ENCODE peak calls at places on chromosome 20, in four cellular contexts. One of them, this sample, is unnamed.

GRCh38 chr20:58294497-58295455 is 14.7 kb upstream of the RAB22A start:
- DNase-seq in choroid plexus epithelial cell: no peak
- DNase-seq in H1: no peak
- DNase-seq in lower leg skin: no peak
- DNase-seq in this sample: no peak

GRCh38 chr20:55953201-55953600 is 52.1 kb downstream of the CBLN4 start:
- DNase-seq in lower leg skin: no peak
- DNase-seq in H1: no peak
- DNase-seq in choroid plexus epithelial cell: no peak
- DNase-seq in this sample: no peak

GRCh38 chr20:51565741-51566140 is 23.2 kb upstream of the NFATC2 start:
- DNase-seq in choroid plexus epithelial cell: peak
- DNase-seq in H1: no peak
- DNase-seq in lower leg skin: no peak
- DNase-seq in this sample: no peak

GRCh38 chr20:47551841-47552240 is 50.2 kb downstream of the NCOA3 start:
- DNase-seq in lower leg skin: no peak
- DNase-seq in H1: no peak
- DNase-seq in choroid plexus epithelial cell: no peak
- DNase-seq in this sample: no peak

GRCh38 chr20:11072982-11073381 is 399.2 kb upstream of the JAG1 start:
- DNase-seq in H1: no peak
- DNase-seq in choroid plexus epithelial cell: no peak
- DNase-seq in lower leg skin: no peak
- DNase-seq in this sample: no peak

GRCh38 chr20:6730929-6731328 is 36.6 kb upstream of the BMP2 start:
- DNase-seq in H1: no peak
- DNase-seq in lower leg skin: no peak
- DNase-seq in choroid plexus epithelial cell: no peak
- DNase-seq in this sample: no peak

GRCh38 chr20:23231561-23232218 is 118.9 kb upstream of the NXT1 start:
- DNase-seq in lower leg skin: no peak
- DNase-seq in H1: peak
- DNase-seq in choroid plexus epithelial cell: peak
- DNase-seq in this sample: peak

GRCh38 chr20:2873747-2874041 is 413 bp downstream of the PTPRA start:
- DNase-seq in H1: peak
- DNase-seq in lower leg skin: peak
- DNase-seq in choroid plexus epithelial cell: peak
- DNase-seq in this sample: no peak

GRCh38 chr20:21184810-21185209 is 58.9 kb downstream of the KIZ start:
- DNase-seq in H1: no peak
- DNase-seq in choroid plexus epithelial cell: peak
- DNase-seq in lower leg skin: no peak
- DNase-seq in this sample: no peak

GRCh38 chr20:4554346-4554745 is 167.4 kb upstream of the PRND start:
- DNase-seq in lower leg skin: no peak
- DNase-seq in choroid plexus epithelial cell: no peak
- DNase-seq in H1: no peak
- DNase-seq in this sample: no peak

DNA sequence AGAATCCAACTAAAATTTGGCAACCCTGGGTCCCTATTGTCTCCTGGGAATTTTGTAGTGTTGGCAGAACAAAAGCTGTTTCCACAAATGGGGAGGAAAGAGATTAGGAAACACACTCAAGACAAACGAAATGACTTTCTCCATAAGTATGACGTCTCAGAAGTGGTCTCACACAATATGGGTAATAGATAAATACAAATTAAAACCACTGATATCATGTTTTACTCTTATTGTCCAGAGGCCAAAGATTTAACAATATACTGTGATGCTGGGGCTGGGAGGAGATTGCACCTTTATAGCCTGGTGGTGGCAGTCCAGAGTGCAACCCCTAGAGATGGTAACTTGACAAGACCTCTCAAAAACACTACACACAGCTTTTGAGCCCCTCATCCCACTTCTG is 18.6 kb downstream of the FKBP1A start:
- DNase-seq in lower leg skin: no peak
- DNase-seq in H1: peak
- DNase-seq in choroid plexus epithelial cell: no peak
- DNase-seq in this sample: no peak
- TF ChIP-seq CTCF in lower leg skin: no peak
- TF ChIP-seq CTCF in H1: no peak
- TF ChIP-seq CTCF in choroid plexus epithelial cell: no peak
- TF ChIP-seq CTCF in this sample: no peak

GRCh38 chr20:50344232-50345071 is 153.8 kb downstream of the CEBPB start:
- DNase-seq in choroid plexus epithelial cell: no peak
- DNase-seq in H1: no peak
- DNase-seq in lower leg skin: no peak
- DNase-seq in this sample: no peak
- TF ChIP-seq CTCF in choroid plexus epithelial cell: peak
- TF ChIP-seq CTCF in H1: peak
- TF ChIP-seq CTCF in lower leg skin: no peak
- TF ChIP-seq CTCF in this sample: no peak

DNA sequence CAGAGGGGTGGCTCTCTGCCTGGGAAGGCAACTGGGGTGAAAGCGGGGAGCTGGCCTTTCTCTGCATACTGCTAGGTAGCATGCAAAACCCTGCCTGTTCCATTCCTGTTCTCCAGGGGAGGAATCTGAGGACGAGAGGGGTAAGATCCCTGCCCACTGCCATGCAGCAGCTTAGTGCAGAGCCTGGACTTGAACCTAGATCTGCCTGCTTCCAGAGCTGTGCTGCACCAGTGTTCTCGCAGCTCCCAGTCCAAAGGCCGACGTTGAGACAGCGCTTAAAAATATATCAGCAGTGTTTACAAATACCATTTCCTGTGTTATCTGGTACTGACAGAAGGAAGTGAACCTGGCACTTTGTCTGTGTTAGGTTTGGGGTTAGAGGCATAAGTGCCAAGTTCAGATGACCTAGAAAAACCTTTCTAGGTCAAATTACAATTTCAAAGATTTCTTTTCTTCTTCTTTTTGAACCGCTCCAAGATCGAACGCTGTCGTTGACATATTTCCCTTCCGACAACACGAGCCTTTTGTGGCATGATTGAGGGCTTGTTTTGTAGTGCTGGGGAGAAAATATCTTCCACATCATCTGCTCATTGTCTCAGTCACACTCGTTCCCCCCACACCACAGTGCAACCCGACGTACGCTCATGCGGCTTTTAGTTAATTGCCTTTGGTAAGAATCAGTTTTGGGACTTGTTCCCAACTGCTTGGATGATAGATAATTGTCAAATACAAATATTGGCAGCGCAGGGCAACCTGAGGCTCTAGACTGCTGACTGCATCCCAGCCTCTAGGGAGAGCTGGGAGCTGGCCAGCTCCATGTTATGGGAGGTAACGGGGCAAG is 44.6 kb downstream of the TOX2 start:
- DNase-seq in choroid plexus epithelial cell: no peak
- DNase-seq in lower leg skin: no peak
- DNase-seq in H1: no peak
- DNase-seq in this sample: no peak
- TF ChIP-seq CTCF in choroid plexus epithelial cell: no peak
- TF ChIP-seq CTCF in lower leg skin: no peak
- TF ChIP-seq CTCF in H1: no peak
- TF ChIP-seq CTCF in this sample: no peak

GRCh38 chr20:46253391-46253790 is 54.9 kb downstream of the CDH22 start:
- DNase-seq in H1: no peak
- DNase-seq in choroid plexus epithelial cell: no peak
- DNase-seq in lower leg skin: no peak
- DNase-seq in this sample: no peak
- TF ChIP-seq CTCF in H1: peak
- TF ChIP-seq CTCF in choroid plexus epithelial cell: peak
- TF ChIP-seq CTCF in lower leg skin: no peak
- TF ChIP-seq CTCF in this sample: no peak

GRCh38 chr20:25864986-25865714 is 168.5 kb upstream of the ZNF337 start:
- DNase-seq in choroid plexus epithelial cell: no peak
- DNase-seq in H1: no peak
- DNase-seq in lower leg skin: no peak
- DNase-seq in this sample: no peak

GRCh38 chr20:25864326-25864970 is 167.8 kb upstream of the ZNF337 start:
- DNase-seq in H1: no peak
- DNase-seq in choroid plexus epithelial cell: no peak
- DNase-seq in lower leg skin: no peak
- DNase-seq in this sample: no peak

GRCh38 chr20:25865715-25866656 is 169.3 kb upstream of the ZNF337 start:
- DNase-seq in choroid plexus epithelial cell: peak
- DNase-seq in H1: peak
- DNase-seq in lower leg skin: no peak
- DNase-seq in this sample: no peak

GRCh38 chr20:25860531-25861150 is 164.0 kb upstream of the ZNF337 start:
- DNase-seq in lower leg skin: no peak
- DNase-seq in choroid plexus epithelial cell: no peak
- DNase-seq in H1: no peak
- DNase-seq in this sample: no peak

GRCh38 chr20:25863536-25864325 is 167.1 kb upstream of the ZNF337 start:
- DNase-seq in choroid plexus epithelial cell: peak
- DNase-seq in lower leg skin: no peak
- DNase-seq in H1: no peak
- DNase-seq in this sample: peak
- TF ChIP-seq CTCF in choroid plexus epithelial cell: no peak
- TF ChIP-seq CTCF in lower leg skin: no peak
- TF ChIP-seq CTCF in H1: no peak
- TF ChIP-seq CTCF in this sample: no peak

GRCh38 chr20:34955232-34956040 is at the start of the genes GSS and MYH7B:
- DNase-seq in choroid plexus epithelial cell: peak
- DNase-seq in H1: peak
- DNase-seq in lower leg skin: peak
- DNase-seq in this sample: peak
- TF ChIP-seq CTCF in choroid plexus epithelial cell: peak
- TF ChIP-seq CTCF in H1: peak
- TF ChIP-seq CTCF in lower leg skin: peak
- TF ChIP-seq CTCF in this sample: peak

DNA sequence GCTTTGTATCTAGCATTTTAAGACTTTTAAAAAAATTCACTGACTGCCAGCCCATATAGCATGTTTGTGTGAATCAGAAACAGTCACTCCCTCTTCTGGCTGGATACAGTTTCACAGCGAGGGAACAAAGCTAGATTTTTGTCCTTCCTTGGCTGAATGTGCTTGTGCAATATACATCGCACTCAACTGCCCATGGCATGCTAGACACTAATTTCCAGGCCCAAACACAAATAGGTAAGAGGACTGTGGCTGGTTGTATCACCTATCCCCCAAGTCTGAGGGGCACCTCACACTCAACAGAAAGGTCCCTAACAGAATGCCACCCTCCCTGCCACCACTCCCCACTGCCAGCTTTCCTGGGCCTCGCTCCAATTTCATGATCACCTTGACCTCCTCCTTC is 16.2 kb upstream of the BLCAP start:
- DNase-seq in lower leg skin: no peak
- DNase-seq in H1: no peak
- DNase-seq in choroid plexus epithelial cell: peak
- DNase-seq in this sample: peak
- TF ChIP-seq CTCF in lower leg skin: no peak
- TF ChIP-seq CTCF in H1: no peak
- TF ChIP-seq CTCF in choroid plexus epithelial cell: peak
- TF ChIP-seq CTCF in this sample: no peak

GRCh38 chr20:36217226-36217625 is 19.1 kb upstream of the AAR2 start:
- DNase-seq in lower leg skin: no peak
- DNase-seq in H1: peak
- DNase-seq in choroid plexus epithelial cell: no peak
- DNase-seq in this sample: no peak
- TF ChIP-seq CTCF in lower leg skin: no peak
- TF ChIP-seq CTCF in H1: peak
- TF ChIP-seq CTCF in choroid plexus epithelial cell: peak
- TF ChIP-seq CTCF in this sample: no peak

DNA sequence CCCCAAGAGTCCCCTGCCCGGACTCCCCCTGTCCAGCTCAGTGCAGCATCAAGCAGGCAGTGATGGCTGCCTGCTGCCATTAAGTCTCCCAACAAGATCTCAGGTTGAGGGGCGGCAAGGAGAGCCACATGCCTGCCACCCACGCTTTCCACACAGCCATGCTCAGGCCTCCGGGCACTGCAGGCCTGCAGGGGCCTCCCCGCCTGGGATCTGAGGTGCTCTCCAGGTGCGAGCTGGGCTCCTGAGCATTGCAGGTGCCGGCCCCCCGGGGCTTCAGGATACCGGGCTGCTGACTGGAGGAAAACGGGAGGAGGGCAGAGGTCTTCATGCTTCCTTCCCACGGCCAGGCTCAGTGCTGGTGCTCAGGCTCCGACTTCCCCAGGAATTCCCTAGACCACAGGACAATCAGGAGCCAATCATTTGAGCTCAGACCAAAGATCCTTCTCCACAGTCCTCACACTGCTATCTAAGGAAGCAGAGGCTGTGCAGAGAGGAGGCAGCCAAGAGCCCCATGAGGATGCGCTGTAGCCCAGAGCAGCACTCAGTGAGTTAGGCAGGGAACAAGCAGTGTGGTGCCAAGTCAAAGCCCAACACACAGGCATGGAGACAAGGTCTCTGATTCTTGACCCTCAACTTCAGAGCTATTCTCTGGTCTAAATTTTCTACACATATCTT is 52.7 kb downstream of the PYGB start:
- DNase-seq in H1: no peak
- DNase-seq in choroid plexus epithelial cell: peak
- DNase-seq in lower leg skin: no peak
- DNase-seq in this sample: no peak
- TF ChIP-seq CTCF in H1: no peak
- TF ChIP-seq CTCF in choroid plexus epithelial cell: peak
- TF ChIP-seq CTCF in lower leg skin: no peak
- TF ChIP-seq CTCF in this sample: no peak

This sample was measured in vagina.